ENCODE peak calls at places on chromosomes 7 and 10, in five cellular contexts. T is iris pigment epithelial cell; C is CD4-positive, alpha-beta memory T cell; O is stimulated activated CD4-positive, alpha-beta T cell treated with anti-CD3 and anti-CD28 coated beads, Interleukin-12 subunit alpha, Interleukin-12 subunit beta, amount 100 ng/mL, for 4 hours; L is NCI-H2029. V is an unnamed sample.

GRCh38 chr10:3172081-3172445 is 519 bp downstream of the PITRM1 start:
- DNase-seq in T (peak; percentile 73), C (no peak), O (peak; percentile 39), L (no peak), V (no peak)

GRCh38 chr7:97004931-97005763 is at the start of gene DLX6:
- DNase-seq in T (no peak), C (no peak), O (peak; percentile 31), L (peak; percentile 93), V (peak; percentile 75)

GRCh38 chr7:106345421-106346166 is 60.8 kb upstream of the NAMPT start:
- DNase-seq in T (peak; percentile 81), C (no peak), O (peak; percentile 19), L (no peak), V (no peak)

GRCh38 chr10:23479798-23480473 is 41.1 kb downstream of the OTUD1 start:
- DNase-seq in T (peak; percentile 3), C (no peak), O (no peak), L (no peak), V (no peak)

GRCh38 chr7:99498546-99498944 is 1.5 kb downstream of the ZNF394 start:
- DNase-seq in T (no peak), C (no peak), O (no peak), L (no peak), V (no peak)

GRCh38 chr7:5702876-5703571 is 78.4 kb downstream of the RNF216 start:
- DNase-seq in T (peak; percentile 60), C (no peak), O (no peak), L (no peak), V (no peak)

GRCh38 chr7:55427800-55428199 is 62.7 kb downstream of the LANCL2 start:
- DNase-seq in T (no peak), C (no peak), O (no peak), L (no peak), V (no peak)

GRCh38 chr7:27745064-27745583 is 5.2 kb downstream of the TAX1BP1 start:
- DNase-seq in T (peak; percentile 84), C (no peak), O (no peak), L (no peak), V (no peak)

GRCh38 chr10:44339218-44339617 is 45.7 kb downstream of the CXCL12 start:
- DNase-seq in T (peak; percentile 56), C (no peak), O (no peak), L (no peak), V (no peak)

GRCh38 chr10:17116193-17116592 is 13.4 kb downstream of the CUBN start:
- DNase-seq in T (no peak), C (no peak), O (no peak), L (no peak), V (no peak)

GRCh38 chr7:74568658-74569057 is 88.9 kb upstream of the GTF2I start:
- DNase-seq in T (no peak), C (no peak), O (no peak), L (no peak), V (no peak)

GRCh38 chr10:85429126-85429525 is 937.5 kb downstream of the GRID1 start:
- DNase-seq in T (no peak), C (no peak), O (no peak), L (no peak), V (no peak)

GRCh38 chr10:119807960-119808697 is 64.5 kb downstream of the MCMBP start:
- DNase-seq in T (peak; percentile 92), C (no peak), O (no peak), L (peak; percentile 10), V (no peak)

GRCh38 chr10:133139561-133140065 is 20.4 kb upstream of the KNDC1 start:
- DNase-seq in T (no peak), C (no peak), O (no peak), L (no peak), V (no peak)

GRCh38 chr10:108051218-108051617 is 886.7 kb upstream of the SORCS1 start:
- DNase-seq in T (no peak), C (no peak), O (no peak), L (no peak), V (no peak)

GRCh38 chr10:6618340-6618739 is 38.3 kb upstream of the PRKCQ start:
- DNase-seq in T (no peak), C (no peak), O (no peak), L (no peak), V (no peak)

GRCh38 chr10:124946945-124947344 is 5.0 kb downstream of the ZRANB1 start:
- DNase-seq in T (peak; percentile 30), C (no peak), O (no peak), L (peak; percentile 53), V (peak; percentile 78)

GRCh38 chr10:71112138-71112785 is 100.1 kb upstream of the UNC5B start:
- DNase-seq in T (no peak), C (no peak), O (no peak), L (no peak), V (no peak)

GRCh38 chr7:104973909-104974415 is 40.0 kb upstream of the KMT2E start:
- DNase-seq in T (peak; percentile 79), C (no peak), O (no peak), L (no peak), V (no peak)

GRCh38 chr10:7696545-7696944 is 6.6 kb upstream of the ITIH2 start:
- DNase-seq in T (no peak), C (no peak), O (no peak), L (no peak), V (no peak)

GRCh38 chr10:127881262-127881661 is 11.5 kb downstream of the CLRN3 start:
- DNase-seq in T (no peak), C (no peak), O (no peak), L (no peak), V (no peak)

GRCh38 chr7:20114463-20114862 is 102.7 kb downstream of the MACC1 start:
- DNase-seq in T (no peak), C (no peak), O (no peak), L (no peak), V (no peak)

GRCh38 chr7:1854521-1855395 is 184.7 kb downstream of the ELFN1 start:
- DNase-seq in T (no peak), C (no peak), O (no peak), L (no peak), V (no peak)

GRCh38 chr10:77894058-77894457 is 32.5 kb downstream of the DLG5 start:
- DNase-seq in T (no peak), C (no peak), O (no peak), L (no peak), V (no peak)

GRCh38 chr10:16799621-16800020 is 17.6 kb downstream of the RSU1 start:
- DNase-seq in T (peak; percentile 11), C (no peak), O (no peak), L (no peak), V (no peak)